ENCODE peak calls at places on chromosomes 2 and 18, in nine cellular contexts. One of them, this sample, is unnamed.
A peak's percentile ranks its signal among the peaks of the same experiment; 100 is the strongest.

GRCh38 chr18:62165583-62165982 is 21.3 kb downstream of the PIGN start:
- DNase-seq in aorta: no peak
- DNase-seq in activated naive CD4-positive, alpha-beta T cell treated with anti-CD3 and anti-CD28 coated beads for 36 hours: no peak
- DNase-seq in activated T-helper 1 cell treated with Interleukin-2 at 50 U/mL for 16 hours: no peak
- DNase-seq in NCI-H1092: no peak
- DNase-seq in Calu3: no peak
- DNase-seq in endothelial cell of umbilical vein: no peak
- DNase-seq in stimulated activated CD4-positive, alpha-beta T cell treated with anti-CD3 and anti-CD28 coated beads, Interleukin-12 subunit alpha, Interleukin-12 subunit beta, amount 100 ng/mL, for 4 hours: no peak
- DNase-seq in HFFc6: no peak
- DNase-seq in this sample: no peak

GRCh38 chr2:73700661-73701447 is 36.3 kb downstream of the TPRKB start:
- DNase-seq in Calu3: no peak
- DNase-seq in activated naive CD4-positive, alpha-beta T cell treated with anti-CD3 and anti-CD28 coated beads for 36 hours: no peak
- DNase-seq in activated T-helper 1 cell treated with Interleukin-2 at 50 U/mL for 16 hours: no peak
- DNase-seq in endothelial cell of umbilical vein: peak; percentile 75
- DNase-seq in NCI-H1092: no peak
- DNase-seq in HFFc6: no peak
- DNase-seq in aorta: no peak
- DNase-seq in stimulated activated CD4-positive, alpha-beta T cell treated with anti-CD3 and anti-CD28 coated beads, Interleukin-12 subunit alpha, Interleukin-12 subunit beta, amount 100 ng/mL, for 4 hours: no peak
- DNase-seq in this sample: no peak

GRCh38 chr18:22964116-22964515 is 31.0 kb downstream of the RBBP8 start:
- DNase-seq in activated naive CD4-positive, alpha-beta T cell treated with anti-CD3 and anti-CD28 coated beads for 36 hours: no peak
- DNase-seq in endothelial cell of umbilical vein: no peak
- DNase-seq in Calu3: no peak
- DNase-seq in HFFc6: no peak
- DNase-seq in aorta: no peak
- DNase-seq in stimulated activated CD4-positive, alpha-beta T cell treated with anti-CD3 and anti-CD28 coated beads, Interleukin-12 subunit alpha, Interleukin-12 subunit beta, amount 100 ng/mL, for 4 hours: no peak
- DNase-seq in NCI-H1092: no peak
- DNase-seq in activated T-helper 1 cell treated with Interleukin-2 at 50 U/mL for 16 hours: no peak
- DNase-seq in this sample: no peak

GRCh38 chr2:33412920-33413319 is 63.5 kb upstream of the RASGRP3 start:
- DNase-seq in Calu3: peak; percentile 22
- DNase-seq in HFFc6: peak; percentile 60
- DNase-seq in stimulated activated CD4-positive, alpha-beta T cell treated with anti-CD3 and anti-CD28 coated beads, Interleukin-12 subunit alpha, Interleukin-12 subunit beta, amount 100 ng/mL, for 4 hours: no peak
- DNase-seq in NCI-H1092: no peak
- DNase-seq in aorta: no peak
- DNase-seq in endothelial cell of umbilical vein: peak; percentile 82
- DNase-seq in activated T-helper 1 cell treated with Interleukin-2 at 50 U/mL for 16 hours: no peak
- DNase-seq in activated naive CD4-positive, alpha-beta T cell treated with anti-CD3 and anti-CD28 coated beads for 36 hours: peak; percentile 11
- DNase-seq in this sample: no peak

GRCh38 chr18:48837676-48838075 is 113.1 kb downstream of the SMAD7 start:
- DNase-seq in HFFc6: no peak
- DNase-seq in NCI-H1092: no peak
- DNase-seq in stimulated activated CD4-positive, alpha-beta T cell treated with anti-CD3 and anti-CD28 coated beads, Interleukin-12 subunit alpha, Interleukin-12 subunit beta, amount 100 ng/mL, for 4 hours: no peak
- DNase-seq in aorta: peak; percentile 23
- DNase-seq in activated T-helper 1 cell treated with Interleukin-2 at 50 U/mL for 16 hours: no peak
- DNase-seq in Calu3: no peak
- DNase-seq in activated naive CD4-positive, alpha-beta T cell treated with anti-CD3 and anti-CD28 coated beads for 36 hours: no peak
- DNase-seq in endothelial cell of umbilical vein: no peak
- DNase-seq in this sample: no peak

GRCh38 chr2:225002656-225003045 is 39.6 kb downstream of the DOCK10 start:
- DNase-seq in activated T-helper 1 cell treated with Interleukin-2 at 50 U/mL for 16 hours: no peak
- DNase-seq in HFFc6: no peak
- DNase-seq in NCI-H1092: no peak
- DNase-seq in endothelial cell of umbilical vein: no peak
- DNase-seq in aorta: no peak
- DNase-seq in stimulated activated CD4-positive, alpha-beta T cell treated with anti-CD3 and anti-CD28 coated beads, Interleukin-12 subunit alpha, Interleukin-12 subunit beta, amount 100 ng/mL, for 4 hours: no peak
- DNase-seq in Calu3: no peak
- DNase-seq in activated naive CD4-positive, alpha-beta T cell treated with anti-CD3 and anti-CD28 coated beads for 36 hours: peak; percentile 69
- DNase-seq in this sample: peak; percentile 65

GRCh38 chr18:42446195-42446594 is 491.2 kb downstream of the PIK3C3 start:
- DNase-seq in activated naive CD4-positive, alpha-beta T cell treated with anti-CD3 and anti-CD28 coated beads for 36 hours: no peak
- DNase-seq in Calu3: no peak
- DNase-seq in stimulated activated CD4-positive, alpha-beta T cell treated with anti-CD3 and anti-CD28 coated beads, Interleukin-12 subunit alpha, Interleukin-12 subunit beta, amount 100 ng/mL, for 4 hours: no peak
- DNase-seq in endothelial cell of umbilical vein: peak; percentile 2
- DNase-seq in HFFc6: no peak
- DNase-seq in activated T-helper 1 cell treated with Interleukin-2 at 50 U/mL for 16 hours: no peak
- DNase-seq in NCI-H1092: no peak
- DNase-seq in aorta: no peak
- DNase-seq in this sample: no peak

GRCh38 chr2:217371681-217372297 is 511.9 kb upstream of the TNP1 start:
- DNase-seq in stimulated activated CD4-positive, alpha-beta T cell treated with anti-CD3 and anti-CD28 coated beads, Interleukin-12 subunit alpha, Interleukin-12 subunit beta, amount 100 ng/mL, for 4 hours: no peak
- DNase-seq in endothelial cell of umbilical vein: no peak
- DNase-seq in activated naive CD4-positive, alpha-beta T cell treated with anti-CD3 and anti-CD28 coated beads for 36 hours: no peak
- DNase-seq in NCI-H1092: no peak
- DNase-seq in activated T-helper 1 cell treated with Interleukin-2 at 50 U/mL for 16 hours: no peak
- DNase-seq in Calu3: no peak
- DNase-seq in aorta: peak; percentile 77
- DNase-seq in HFFc6: no peak
- DNase-seq in this sample: no peak

GRCh38 chr2:8285081-8285480 is 396.8 kb upstream of the ID2 start:
- DNase-seq in HFFc6: no peak
- DNase-seq in aorta: no peak
- DNase-seq in Calu3: no peak
- DNase-seq in activated naive CD4-positive, alpha-beta T cell treated with anti-CD3 and anti-CD28 coated beads for 36 hours: no peak
- DNase-seq in stimulated activated CD4-positive, alpha-beta T cell treated with anti-CD3 and anti-CD28 coated beads, Interleukin-12 subunit alpha, Interleukin-12 subunit beta, amount 100 ng/mL, for 4 hours: no peak
- DNase-seq in activated T-helper 1 cell treated with Interleukin-2 at 50 U/mL for 16 hours: no peak
- DNase-seq in NCI-H1092: no peak
- DNase-seq in endothelial cell of umbilical vein: no peak
- DNase-seq in this sample: no peak

GRCh38 chr18:22493940-22494339 is 76.2 kb upstream of the CTAGE1 start:
- DNase-seq in endothelial cell of umbilical vein: no peak
- DNase-seq in stimulated activated CD4-positive, alpha-beta T cell treated with anti-CD3 and anti-CD28 coated beads, Interleukin-12 subunit alpha, Interleukin-12 subunit beta, amount 100 ng/mL, for 4 hours: no peak
- DNase-seq in NCI-H1092: no peak
- DNase-seq in aorta: no peak
- DNase-seq in activated T-helper 1 cell treated with Interleukin-2 at 50 U/mL for 16 hours: no peak
- DNase-seq in HFFc6: peak; percentile 38
- DNase-seq in Calu3: no peak
- DNase-seq in activated naive CD4-positive, alpha-beta T cell treated with anti-CD3 and anti-CD28 coated beads for 36 hours: no peak
- DNase-seq in this sample: no peak

GRCh38 chr2:65436825-65437221 is 4.4 kb upstream of the SPRED2 start:
- DNase-seq in activated naive CD4-positive, alpha-beta T cell treated with anti-CD3 and anti-CD28 coated beads for 36 hours: peak; percentile 74
- DNase-seq in aorta: no peak
- DNase-seq in stimulated activated CD4-positive, alpha-beta T cell treated with anti-CD3 and anti-CD28 coated beads, Interleukin-12 subunit alpha, Interleukin-12 subunit beta, amount 100 ng/mL, for 4 hours: no peak
- DNase-seq in NCI-H1092: no peak
- DNase-seq in activated T-helper 1 cell treated with Interleukin-2 at 50 U/mL for 16 hours: no peak
- DNase-seq in Calu3: no peak
- DNase-seq in endothelial cell of umbilical vein: no peak
- DNase-seq in HFFc6: no peak
- DNase-seq in this sample: peak; percentile 55

GRCh38 chr2:42792583-42793313 is at the start of gene HAAO:
- DNase-seq in stimulated activated CD4-positive, alpha-beta T cell treated with anti-CD3 and anti-CD28 coated beads, Interleukin-12 subunit alpha, Interleukin-12 subunit beta, amount 100 ng/mL, for 4 hours: no peak
- DNase-seq in aorta: peak; percentile 81
- DNase-seq in Calu3: peak; percentile 44
- DNase-seq in activated naive CD4-positive, alpha-beta T cell treated with anti-CD3 and anti-CD28 coated beads for 36 hours: no peak
- DNase-seq in endothelial cell of umbilical vein: peak; percentile 21
- DNase-seq in activated T-helper 1 cell treated with Interleukin-2 at 50 U/mL for 16 hours: no peak
- DNase-seq in NCI-H1092: no peak
- DNase-seq in HFFc6: no peak
- DNase-seq in this sample: peak; percentile 39

GRCh38 chr2:240957656-240958365 is 40.6 kb upstream of the SNED1 start:
- DNase-seq in Calu3: no peak
- DNase-seq in endothelial cell of umbilical vein: no peak
- DNase-seq in NCI-H1092: no peak
- DNase-seq in activated naive CD4-positive, alpha-beta T cell treated with anti-CD3 and anti-CD28 coated beads for 36 hours: peak; percentile 2
- DNase-seq in stimulated activated CD4-positive, alpha-beta T cell treated with anti-CD3 and anti-CD28 coated beads, Interleukin-12 subunit alpha, Interleukin-12 subunit beta, amount 100 ng/mL, for 4 hours: no peak
- DNase-seq in aorta: no peak
- DNase-seq in activated T-helper 1 cell treated with Interleukin-2 at 50 U/mL for 16 hours: no peak
- DNase-seq in HFFc6: no peak
- DNase-seq in this sample: no peak

GRCh38 chr18:80183273-80184050 is 63.9 kb downstream of the PARD6G start:
- DNase-seq in Calu3: no peak
- DNase-seq in aorta: no peak
- DNase-seq in NCI-H1092: no peak
- DNase-seq in activated naive CD4-positive, alpha-beta T cell treated with anti-CD3 and anti-CD28 coated beads for 36 hours: no peak
- DNase-seq in activated T-helper 1 cell treated with Interleukin-2 at 50 U/mL for 16 hours: no peak
- DNase-seq in HFFc6: no peak
- DNase-seq in endothelial cell of umbilical vein: no peak
- DNase-seq in stimulated activated CD4-positive, alpha-beta T cell treated with anti-CD3 and anti-CD28 coated beads, Interleukin-12 subunit alpha, Interleukin-12 subunit beta, amount 100 ng/mL, for 4 hours: no peak
- DNase-seq in this sample: no peak

GRCh38 chr2:8009010-8009597 is 672.8 kb upstream of the ID2 start:
- DNase-seq in NCI-H1092: no peak
- DNase-seq in HFFc6: peak; percentile 25
- DNase-seq in stimulated activated CD4-positive, alpha-beta T cell treated with anti-CD3 and anti-CD28 coated beads, Interleukin-12 subunit alpha, Interleukin-12 subunit beta, amount 100 ng/mL, for 4 hours: no peak
- DNase-seq in endothelial cell of umbilical vein: no peak
- DNase-seq in activated naive CD4-positive, alpha-beta T cell treated with anti-CD3 and anti-CD28 coated beads for 36 hours: no peak
- DNase-seq in activated T-helper 1 cell treated with Interleukin-2 at 50 U/mL for 16 hours: no peak
- DNase-seq in aorta: peak; percentile 61
- DNase-seq in Calu3: no peak
- DNase-seq in this sample: no peak

GRCh38 chr2:43831438-43832294 is 7.0 kb downstream of the ABCG5 start:
- DNase-seq in endothelial cell of umbilical vein: no peak
- DNase-seq in activated T-helper 1 cell treated with Interleukin-2 at 50 U/mL for 16 hours: no peak
- DNase-seq in stimulated activated CD4-positive, alpha-beta T cell treated with anti-CD3 and anti-CD28 coated beads, Interleukin-12 subunit alpha, Interleukin-12 subunit beta, amount 100 ng/mL, for 4 hours: no peak
- DNase-seq in NCI-H1092: no peak
- DNase-seq in activated naive CD4-positive, alpha-beta T cell treated with anti-CD3 and anti-CD28 coated beads for 36 hours: no peak
- DNase-seq in HFFc6: no peak
- DNase-seq in Calu3: peak; percentile 25
- DNase-seq in aorta: no peak
- DNase-seq in this sample: no peak

GRCh38 chr2:7861910-7862702 is 819.8 kb upstream of the ID2 start:
- DNase-seq in activated naive CD4-positive, alpha-beta T cell treated with anti-CD3 and anti-CD28 coated beads for 36 hours: no peak
- DNase-seq in Calu3: no peak
- DNase-seq in stimulated activated CD4-positive, alpha-beta T cell treated with anti-CD3 and anti-CD28 coated beads, Interleukin-12 subunit alpha, Interleukin-12 subunit beta, amount 100 ng/mL, for 4 hours: no peak
- DNase-seq in endothelial cell of umbilical vein: no peak
- DNase-seq in aorta: no peak
- DNase-seq in activated T-helper 1 cell treated with Interleukin-2 at 50 U/mL for 16 hours: no peak
- DNase-seq in HFFc6: no peak
- DNase-seq in NCI-H1092: no peak
- DNase-seq in this sample: no peak

GRCh38 chr2:121520641-121520994 is 10.1 kb upstream of the RNU4ATAC start:
- DNase-seq in Calu3: no peak
- DNase-seq in activated naive CD4-positive, alpha-beta T cell treated with anti-CD3 and anti-CD28 coated beads for 36 hours: no peak
- DNase-seq in HFFc6: no peak
- DNase-seq in aorta: no peak
- DNase-seq in activated T-helper 1 cell treated with Interleukin-2 at 50 U/mL for 16 hours: no peak
- DNase-seq in stimulated activated CD4-positive, alpha-beta T cell treated with anti-CD3 and anti-CD28 coated beads, Interleukin-12 subunit alpha, Interleukin-12 subunit beta, amount 100 ng/mL, for 4 hours: no peak
- DNase-seq in endothelial cell of umbilical vein: no peak
- DNase-seq in NCI-H1092: no peak
- DNase-seq in this sample: no peak

GRCh38 chr2:240255811-240256703 is 115.6 kb upstream of the OTOS start:
- DNase-seq in activated naive CD4-positive, alpha-beta T cell treated with anti-CD3 and anti-CD28 coated beads for 36 hours: no peak
- DNase-seq in stimulated activated CD4-positive, alpha-beta T cell treated with anti-CD3 and anti-CD28 coated beads, Interleukin-12 subunit alpha, Interleukin-12 subunit beta, amount 100 ng/mL, for 4 hours: no peak
- DNase-seq in Calu3: peak; percentile 68
- DNase-seq in NCI-H1092: no peak
- DNase-seq in HFFc6: no peak
- DNase-seq in activated T-helper 1 cell treated with Interleukin-2 at 50 U/mL for 16 hours: no peak
- DNase-seq in aorta: no peak
- DNase-seq in endothelial cell of umbilical vein: no peak
- DNase-seq in this sample: no peak

GRCh38 chr2:152497481-152498052 is 162.6 kb downstream of the FMNL2 start:
- DNase-seq in stimulated activated CD4-positive, alpha-beta T cell treated with anti-CD3 and anti-CD28 coated beads, Interleukin-12 subunit alpha, Interleukin-12 subunit beta, amount 100 ng/mL, for 4 hours: no peak
- DNase-seq in endothelial cell of umbilical vein: no peak
- DNase-seq in NCI-H1092: no peak
- DNase-seq in aorta: no peak
- DNase-seq in HFFc6: no peak
- DNase-seq in activated naive CD4-positive, alpha-beta T cell treated with anti-CD3 and anti-CD28 coated beads for 36 hours: no peak
- DNase-seq in Calu3: peak; percentile 70
- DNase-seq in activated T-helper 1 cell treated with Interleukin-2 at 50 U/mL for 16 hours: no peak
- DNase-seq in this sample: no peak

GRCh38 chr2:150557020-150557644 is 69.7 kb upstream of the RND3 start:
- DNase-seq in aorta: no peak
- DNase-seq in NCI-H1092: no peak
- DNase-seq in Calu3: no peak
- DNase-seq in stimulated activated CD4-positive, alpha-beta T cell treated with anti-CD3 and anti-CD28 coated beads, Interleukin-12 subunit alpha, Interleukin-12 subunit beta, amount 100 ng/mL, for 4 hours: no peak
- DNase-seq in activated T-helper 1 cell treated with Interleukin-2 at 50 U/mL for 16 hours: no peak
- DNase-seq in endothelial cell of umbilical vein: no peak
- DNase-seq in HFFc6: no peak
- DNase-seq in activated naive CD4-positive, alpha-beta T cell treated with anti-CD3 and anti-CD28 coated beads for 36 hours: no peak
- DNase-seq in this sample: no peak

GRCh38 chr2:46334389-46335345 is 37.5 kb downstream of the EPAS1 start:
- DNase-seq in stimulated activated CD4-positive, alpha-beta T cell treated with anti-CD3 and anti-CD28 coated beads, Interleukin-12 subunit alpha, Interleukin-12 subunit beta, amount 100 ng/mL, for 4 hours: no peak
- DNase-seq in activated T-helper 1 cell treated with Interleukin-2 at 50 U/mL for 16 hours: no peak
- DNase-seq in Calu3: no peak
- DNase-seq in activated naive CD4-positive, alpha-beta T cell treated with anti-CD3 and anti-CD28 coated beads for 36 hours: no peak
- DNase-seq in HFFc6: peak; percentile 97
- DNase-seq in aorta: no peak
- DNase-seq in endothelial cell of umbilical vein: peak; percentile 75
- DNase-seq in NCI-H1092: no peak
- DNase-seq in this sample: no peak

GRCh38 chr18:11310476-11311086 is 161.2 kb upstream of the PIEZO2 start:
- DNase-seq in activated naive CD4-positive, alpha-beta T cell treated with anti-CD3 and anti-CD28 coated beads for 36 hours: peak; percentile 45
- DNase-seq in activated T-helper 1 cell treated with Interleukin-2 at 50 U/mL for 16 hours: no peak
- DNase-seq in endothelial cell of umbilical vein: peak; percentile 16
- DNase-seq in aorta: peak; percentile 48
- DNase-seq in HFFc6: no peak
- DNase-seq in NCI-H1092: no peak
- DNase-seq in stimulated activated CD4-positive, alpha-beta T cell treated with anti-CD3 and anti-CD28 coated beads, Interleukin-12 subunit alpha, Interleukin-12 subunit beta, amount 100 ng/mL, for 4 hours: no peak
- DNase-seq in Calu3: peak; percentile 73
- DNase-seq in this sample: no peak

GRCh38 chr2:208025037-208025813 is at the start of gene PLEKHM3:
- DNase-seq in endothelial cell of umbilical vein: peak; percentile 87
- DNase-seq in HFFc6: peak; percentile 68
- DNase-seq in NCI-H1092: peak; percentile 55
- DNase-seq in stimulated activated CD4-positive, alpha-beta T cell treated with anti-CD3 and anti-CD28 coated beads, Interleukin-12 subunit alpha, Interleukin-12 subunit beta, amount 100 ng/mL, for 4 hours: peak; percentile 76
- DNase-seq in activated T-helper 1 cell treated with Interleukin-2 at 50 U/mL for 16 hours: peak; percentile 54
- DNase-seq in activated naive CD4-positive, alpha-beta T cell treated with anti-CD3 and anti-CD28 coated beads for 36 hours: peak; percentile 81
- DNase-seq in aorta: peak; percentile 90
- DNase-seq in Calu3: peak; percentile 88
- DNase-seq in this sample: peak; percentile 83

GRCh38 chr18:57004366-57005121 is 142.3 kb upstream of the BOD1L2 start:
- DNase-seq in Calu3: no peak
- DNase-seq in endothelial cell of umbilical vein: peak; percentile 82
- DNase-seq in HFFc6: peak; percentile 51
- DNase-seq in aorta: no peak
- DNase-seq in NCI-H1092: no peak
- DNase-seq in activated naive CD4-positive, alpha-beta T cell treated with anti-CD3 and anti-CD28 coated beads for 36 hours: no peak
- DNase-seq in stimulated activated CD4-positive, alpha-beta T cell treated with anti-CD3 and anti-CD28 coated beads, Interleukin-12 subunit alpha, Interleukin-12 subunit beta, amount 100 ng/mL, for 4 hours: no peak
- DNase-seq in activated T-helper 1 cell treated with Interleukin-2 at 50 U/mL for 16 hours: no peak
- DNase-seq in this sample: no peak

GRCh38 chr2:237978058-237978712 is 11.4 kb downstream of the UBE2F start:
- DNase-seq in activated naive CD4-positive, alpha-beta T cell treated with anti-CD3 and anti-CD28 coated beads for 36 hours: no peak
- DNase-seq in endothelial cell of umbilical vein: no peak
- DNase-seq in activated T-helper 1 cell treated with Interleukin-2 at 50 U/mL for 16 hours: no peak
- DNase-seq in aorta: peak; percentile 61
- DNase-seq in stimulated activated CD4-positive, alpha-beta T cell treated with anti-CD3 and anti-CD28 coated beads, Interleukin-12 subunit alpha, Interleukin-12 subunit beta, amount 100 ng/mL, for 4 hours: no peak
- DNase-seq in Calu3: no peak
- DNase-seq in HFFc6: peak; percentile 10
- DNase-seq in NCI-H1092: no peak
- DNase-seq in this sample: no peak